ENCODE peak calls at places on chromosome 14, in nine cellular contexts. H is right atrium auricular region, Q is breast epithelium, D is cardiac muscle cell, Z is neural progenitor cell, J is pancreas, K is gastrocnemius medialis, N is mucosa of descending colon, I is IMR-90. G is an unnamed sample.

GRCh38 chr14:39212034-39212433 is 21.7 kb upstream of the MIA2 start:
- DNase-seq in D (no peak), Z (no peak), Q (no peak), J (no peak), H (no peak), N (no peak), K (no peak), I (no peak), G (no peak)

GRCh38 chr14:68141531-68142088 is 322.0 kb downstream of the RAD51B start:
- DNase-seq in Z (no peak), H (no peak), I (peak; percentile 68), N (no peak), K (no peak), J (no peak), Q (no peak), D (peak; percentile 53), G (no peak)

GRCh38 chr14:88233915-88234314 is 89.2 kb downstream of the KCNK10 start:
- DNase-seq in J (no peak), K (no peak), N (peak; percentile 53), D (peak; percentile 28), Q (no peak), I (no peak), Z (peak; percentile 71), H (no peak), G (no peak)

GRCh38 chr14:100056964-100057817 is 8.0 kb upstream of the EVL start:
- DNase-seq in D (peak; percentile 61), Q (no peak), Z (no peak), K (no peak), I (peak; percentile 43), N (no peak), J (no peak), H (no peak), G (no peak)

GRCh38 chr14:101150010-101150409 is 246.5 kb upstream of the RTL1 start:
- DNase-seq in I (no peak), J (no peak), Z (no peak), H (no peak), Q (no peak), D (no peak), N (no peak), K (no peak), G (no peak)

GRCh38 chr14:70640938-70641547 is 673 bp upstream of the TTC9 start:
- DNase-seq in D (peak; percentile 22), Q (no peak), I (peak; percentile 58), K (peak; percentile 91), N (peak; percentile 41), H (no peak), J (no peak), Z (no peak), G (no peak)

GRCh38 chr14:96783306-96784224 is 13.6 kb upstream of the VRK1 start:
- DNase-seq in Z (no peak), J (no peak), H (no peak), K (no peak), Q (no peak), I (no peak), N (no peak), D (no peak), G (no peak)

GRCh38 chr14:103186894-103187586 is 63.8 kb downstream of the TNFAIP2 start:
- DNase-seq in Q (no peak), Z (peak; percentile 72), N (peak; percentile 67), K (no peak), J (no peak), H (no peak), D (no peak), I (no peak), G (no peak)

GRCh38 chr14:72752034-72752412 is 141.9 kb downstream of the DPF3 start:
- DNase-seq in H (no peak), Z (no peak), D (no peak), Q (no peak), N (no peak), I (no peak), K (peak; percentile 47), J (no peak), G (no peak)

GRCh38 chr14:31884776-31885379 is 192.2 kb upstream of the ARHGAP5 start:
- DNase-seq in Z (no peak), I (peak; percentile 60), J (no peak), D (peak; percentile 13), N (no peak), K (no peak), H (no peak), Q (no peak), G (no peak)

GRCh38 chr14:32329146-32329545 is at the start of gene AKAP6:
- DNase-seq in N (no peak), I (no peak), H (no peak), D (no peak), J (no peak), Q (no peak), K (no peak), Z (peak; percentile 84), G (no peak)

GRCh38 chr14:101721951-101722661 is 39.4 kb upstream of the PPP2R5C start:
- DNase-seq in K (peak; percentile 33), N (peak; percentile 77), J (no peak), Z (no peak), Q (peak; percentile 55), H (peak; percentile 64), I (no peak), D (peak; percentile 40), G (no peak)

GRCh38 chr14:39841088-39841487 is 408.9 kb upstream of the FBXO33 start:
- DNase-seq in Z (no peak), J (no peak), I (no peak), Q (no peak), N (no peak), H (no peak), D (no peak), K (no peak), G (no peak)

GRCh38 chr14:54312166-54312801 is 84.5 kb upstream of the CDKN3 start:
- DNase-seq in I (peak; percentile 85), D (peak; percentile 96), H (no peak), J (no peak), N (no peak), K (no peak), Z (no peak), Q (peak; percentile 90), G (no peak)

DNA sequence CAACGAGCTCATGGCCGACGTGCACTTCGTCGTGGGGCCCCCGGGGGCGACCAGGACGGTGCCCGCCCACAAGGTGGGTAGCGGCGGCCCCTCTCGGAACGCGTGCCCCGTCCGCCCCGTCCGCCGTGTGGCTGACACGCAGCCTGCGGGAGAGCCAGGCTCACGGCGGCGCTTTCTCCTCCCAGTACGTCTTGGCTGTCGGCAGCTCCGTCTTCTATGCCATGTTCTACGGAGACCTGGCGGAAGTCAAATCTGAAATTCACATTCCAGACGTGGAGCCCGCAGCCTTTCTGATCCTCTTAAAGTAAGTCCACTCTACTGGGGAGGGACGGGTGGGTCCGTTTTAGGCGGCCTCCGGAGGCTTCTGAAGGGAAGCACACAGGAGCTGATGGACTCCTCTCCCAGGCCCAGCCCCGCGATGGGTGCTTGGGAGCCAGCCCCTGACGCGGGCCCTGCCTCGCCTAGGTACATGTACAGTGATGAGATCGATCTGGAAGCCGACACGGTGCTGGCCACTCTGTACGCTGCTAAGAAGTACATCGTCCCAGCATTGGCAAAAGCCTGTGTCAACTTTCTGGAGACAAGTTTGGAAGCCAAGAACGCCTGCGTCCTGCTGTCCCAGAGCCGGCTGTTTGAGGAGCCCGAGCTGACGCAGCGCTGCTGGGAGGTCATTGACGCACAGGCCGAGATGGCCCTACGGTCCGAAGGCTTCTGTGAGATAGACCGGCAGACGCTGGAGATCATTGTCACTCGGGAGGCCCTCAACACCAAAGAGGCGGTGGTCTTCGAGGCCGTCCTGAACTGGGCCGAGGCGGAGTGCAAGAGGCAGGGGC is 1.1 kb downstream of the BTBD6 start:
- DNase-seq in Q (no peak), H (peak; percentile 66), K (no peak), N (peak; percentile 51), D (peak; percentile 45), I (peak; percentile 26), Z (peak; percentile 52), J (no peak), G (no peak)
- H3K36me3 ChIP-seq in Q (no peaks in the 10 kb centered on the region), H (peaks cover 30% of the 10 kb centered on the region), K (no peaks in the 10 kb centered on the region), N (no peaks in the 10 kb centered on the region), D (peaks cover 7% of the 10 kb centered on the region), I (peaks cover 38% of the 10 kb centered on the region), Z (no peaks in the 10 kb centered on the region), J (no peaks in the 10 kb centered on the region), G (peaks cover 35% of the 10 kb centered on the region)

GRCh38 chr14:34715108-34715863 is 893 bp upstream of the CFL2 start:
- DNase-seq in K (no peak), D (no peak), Z (no peak), I (no peak), N (peak; percentile 22), J (no peak), Q (no peak), H (no peak), G (no peak)
- H3K4me3 ChIP-seq in K (peak overlapping the region; percentile 74), D (peak overlapping the region; percentile 55), Z (peak overlapping the region; percentile 73), I (peak overlapping the region; percentile 77), N (peak overlapping the region; percentile 83), J (peak overlapping the region; percentile 93), Q (peak overlapping the region; percentile 71), H (peak overlapping the region; percentile 84), G (peak overlapping the region; percentile 85)

DNA sequence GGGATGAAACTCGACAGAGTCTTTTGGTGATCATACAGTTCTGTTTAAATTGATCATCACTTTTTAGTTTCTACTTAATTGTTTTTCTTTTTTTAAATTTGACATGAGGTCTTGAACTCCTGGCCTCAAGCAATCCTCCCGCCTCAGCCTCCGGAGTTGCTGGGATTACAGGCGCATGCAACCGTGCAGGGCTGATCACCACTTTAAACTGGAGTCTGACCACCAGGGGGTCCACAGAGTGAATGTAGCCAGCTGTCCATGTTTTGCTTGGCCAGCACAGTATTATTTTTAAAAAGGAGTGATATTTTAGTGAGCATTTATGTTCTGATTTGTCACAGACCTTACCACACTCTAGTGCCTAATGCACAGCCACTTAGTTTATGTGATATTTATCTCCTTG is 10.7 kb downstream of the DAAM1 start:
- DNase-seq in I (no peak), K (no peak), H (no peak), Q (no peak), Z (no peak), N (no peak), J (no peak), D (no peak), G (no peak)
- TF ChIP-seq CTCF in I (peak; percentile 6), K (no peak), H (no peak), Q (no peak), Z (no peak), N (no peak), J (no peak), D (peak; percentile 17), G (no peak)

DNA sequence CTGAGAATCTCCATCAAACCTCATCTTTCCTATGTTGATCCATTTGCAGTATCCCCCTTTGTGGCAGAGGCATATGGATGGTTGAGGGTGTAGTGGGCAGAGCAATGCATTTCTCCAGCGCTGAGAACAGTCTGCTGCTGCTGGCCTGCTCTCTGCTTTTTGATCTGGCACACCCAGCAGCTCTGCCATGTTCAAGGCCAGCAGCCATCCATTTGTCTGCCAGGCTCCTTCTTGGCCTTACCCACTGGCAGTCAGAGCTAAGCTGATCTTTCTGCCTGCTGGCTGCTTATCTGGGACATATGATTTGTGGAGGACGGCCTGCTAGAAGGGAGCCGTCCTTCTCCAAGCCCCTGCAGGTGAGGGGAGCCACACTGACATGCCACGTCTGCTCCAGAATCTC is 17.0 kb downstream of the NPC2 start:
- DNase-seq in Z (no peak), N (no peak), D (no peak), I (no peak), H (no peak), Q (no peak), J (no peak), K (no peak), G (no peak)
- H3K36me3 ChIP-seq in Z (no peaks in the 10 kb centered on the region), N (no peaks in the 10 kb centered on the region), D (peaks cover 11% of the 10 kb centered on the region), I (peaks cover 7% of the 10 kb centered on the region), H (peaks cover 40% of the 10 kb centered on the region), Q (peaks cover 10% of the 10 kb centered on the region), J (no peaks in the 10 kb centered on the region), K (no peaks in the 10 kb centered on the region), G (peaks cover 45% of the 10 kb centered on the region)

GRCh38 chr14:22465201-22465835 is 123.7 kb downstream of the DAD1 start:
- DNase-seq in Q (no peak), I (peak; percentile 1), Z (no peak), J (no peak), N (no peak), K (no peak), D (no peak), H (no peak), G (no peak)
- H3K4me3 ChIP-seq in Q (no peak overlapping the region), I (no peak overlapping the region), Z (no peak overlapping the region), J (no peak overlapping the region), N (no peak overlapping the region), K (no peak overlapping the region), D (no peak overlapping the region), H (no peak overlapping the region), G (no peak overlapping the region)